ENCODE peak calls at places on chromosomes 11 and 22, in four cellular contexts. R, P, F and Y are unnamed samples.

GRCh38 chr22:37290737-37291136 is 8.4 kb downstream of the CYTH4 start:
- DNase-seq in R (no peak), P (peak), F (no peak), Y (peak)

GRCh38 chr22:22049684-22050083 is 67.1 kb upstream of the TOP3B start:
- DNase-seq in R (no peak), P (no peak), F (no peak), Y (no peak)

GRCh38 chr11:9701799-9702198 is 37.9 kb downstream of the SWAP70 start:
- DNase-seq in R (peak), P (no peak), F (no peak), Y (no peak)

GRCh38 chr11:92801685-92802084 is 167.8 kb upstream of the MTNR1B start:
- DNase-seq in R (no peak), P (no peak), F (no peak), Y (no peak)

GRCh38 chr11:123330071-123330470 is 100.0 kb upstream of the GRAMD1B start:
- DNase-seq in R (no peak), P (no peak), F (no peak), Y (peak)

GRCh38 chr22:40535642-40536041 is 100.9 kb downstream of the MRTFA start:
- DNase-seq in R (no peak), P (no peak), F (no peak), Y (no peak)

GRCh38 chr11:120021391-120021953 is 116.4 kb downstream of the TRIM29 start:
- DNase-seq in R (no peak), P (no peak), F (no peak), Y (no peak)

GRCh38 chr22:39356464-39356863 is 6.7 kb downstream of the SYNGR1 start:
- DNase-seq in R (no peak), P (no peak), F (no peak), Y (no peak)

GRCh38 chr11:62591448-62592215 is at the start of gene TUT1:
- DNase-seq in R (peak), P (peak), F (peak), Y (peak)

GRCh38 chr22:30444632-30445437 is 19.3 kb downstream of the MTFP1 start:
- DNase-seq in R (peak), P (peak), F (no peak), Y (peak)

GRCh38 chr11:94077568-94078293 is 50.9 kb upstream of the PANX1 start:
- DNase-seq in R (no peak), P (no peak), F (no peak), Y (peak)

GRCh38 chr11:108938604-108939003 is 273.7 kb downstream of the DDX10 start:
- DNase-seq in R (no peak), P (peak), F (no peak), Y (no peak)

GRCh38 chr11:103924166-103925013 is 112.0 kb upstream of the DDI1 start:
- DNase-seq in R (peak), P (no peak), F (no peak), Y (no peak)

GRCh38 chr22:44486538-44486937 is 11.5 kb downstream of the RTL6 start:
- DNase-seq in R (no peak), P (no peak), F (no peak), Y (no peak)

GRCh38 chr11:82080160-82080559 is 653.5 kb downstream of the FAM181B start:
- DNase-seq in R (peak), P (peak), F (no peak), Y (peak)

GRCh38 chr11:22338465-22338810 is 257 bp downstream of the SLC17A6 start:
- DNase-seq in R (no peak), P (no peak), F (no peak), Y (no peak)

GRCh38 chr11:44923796-44924195 is 26.9 kb downstream of the TP53I11 start:
- DNase-seq in R (no peak), P (no peak), F (no peak), Y (no peak)

GRCh38 chr11:70713988-70714665 is 315.8 kb downstream of the CTTN start:
- DNase-seq in R (no peak), P (no peak), F (no peak), Y (no peak)

GRCh38 chr11:73239111-73239521 is 21.0 kb downstream of the P2RY2 start:
- DNase-seq in R (no peak), P (no peak), F (peak), Y (no peak)

GRCh38 chr22:38034278-38034882 is 22.8 kb upstream of the PICK1 start:
- DNase-seq in R (peak), P (peak), F (peak), Y (peak)

GRCh38 chr11:134762248-134763029 is 350.4 kb upstream of the B3GAT1 start:
- DNase-seq in R (no peak), P (peak), F (no peak), Y (peak)

GRCh38 chr11:43366597-43367121 is 7.9 kb downstream of the TTC17 start:
- DNase-seq in R (peak), P (peak), F (no peak), Y (peak)

GRCh38 chr11:72813740-72814138 is 472 bp upstream of the ATG16L2 start:
- DNase-seq in R (no peak), P (peak), F (peak), Y (peak)

GRCh38 chr11:3995949-3996554 is 98.5 kb upstream of the RRM1 start:
- DNase-seq in R (peak), P (peak), F (no peak), Y (peak)

GRCh38 chr11:46391578-46392420 is at the start of gene CHRM4:
- DNase-seq in R (no peak), P (peak), F (peak), Y (peak)

GRCh38 chr11:65036931-65037330 is 4.1 kb upstream of the SAC3D1 start:
- DNase-seq in R (no peak), P (no peak), F (no peak), Y (no peak)

GRCh38 chr22:42747701-42748513 is 27.2 kb upstream of the A4GALT start:
- DNase-seq in R (peak), P (peak), F (no peak), Y (peak)

GRCh38 chr11:47186937-47187681 is 875 bp upstream of the PACSIN3 start:
- DNase-seq in R (peak), P (peak), F (peak), Y (peak)

GRCh38 chr22:50608996-50609395 is 8.4 kb downstream of the MAPK8IP2 start:
- DNase-seq in R (no peak), P (no peak), F (no peak), Y (no peak)

GRCh38 chr22:35782504-35782903 is 64.8 kb downstream of the APOL5 start:
- DNase-seq in R (peak), P (no peak), F (no peak), Y (no peak)

GRCh38 chr11:15179167-15179566 is 64.4 kb downstream of the INSC start:
- DNase-seq in R (peak), P (peak), F (no peak), Y (no peak)

GRCh38 chr11:47395225-47396048 is 13.0 kb upstream of the SLC39A13 start:
- DNase-seq in R (no peak), P (no peak), F (no peak), Y (no peak)

GRCh38 chr11:66414120-66414934 is 6.5 kb upstream of the NPAS4 start:
- DNase-seq in R (no peak), P (no peak), F (no peak), Y (no peak)

GRCh38 chr11:117796456-117797428 is at the start of gene DSCAML1:
- DNase-seq in R (no peak), P (no peak), F (no peak), Y (no peak)
- H3K4me3 ChIP-seq in R (no peak), P (no peak), F (peak), Y (no peak)

GRCh38 chr11:2526808-2527381 is 82.1 kb downstream of the KCNQ1 start:
- DNase-seq in R (no peak), P (no peak), F (peak), Y (no peak)
- TF ChIP-seq CTCF in R (no peak), P (no peak), F (no peak), Y (no peak)

GRCh38 chr22:19090183-19090582 is 32.0 kb downstream of the DGCR2 start:
- DNase-seq in R (no peak), P (no peak), F (no peak), Y (no peak)

GRCh38 chr22:19085233-19086043 is 36.8 kb downstream of the DGCR2 start:
- DNase-seq in R (peak), P (peak), F (peak), Y (peak)

GRCh38 chr22:19088866-19089595 is 33.2 kb downstream of the DGCR2 start:
- DNase-seq in R (no peak), P (no peak), F (peak), Y (no peak)

GRCh38 chr22:19086417-19086816 is 35.8 kb downstream of the DGCR2 start:
- DNase-seq in R (no peak), P (no peak), F (peak), Y (no peak)

DNA sequence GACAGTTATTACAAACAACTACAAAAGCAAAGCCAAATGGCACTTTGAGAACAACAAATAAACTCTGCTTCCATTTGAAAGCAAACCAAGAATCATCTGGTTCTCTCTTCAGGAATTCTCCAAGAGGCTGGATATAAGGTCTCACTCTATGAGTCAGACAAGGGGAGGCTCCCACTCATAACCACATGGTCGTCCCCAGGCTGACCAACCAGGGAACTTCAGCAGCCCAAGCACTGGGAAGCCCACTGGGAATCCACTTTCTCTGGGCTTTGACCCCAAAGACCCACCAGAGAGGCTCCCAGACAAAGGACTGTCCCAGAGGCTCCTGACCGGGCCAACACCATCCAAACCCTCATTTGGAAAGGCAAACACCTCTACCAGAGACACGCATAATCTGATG is 35.3 kb downstream of the DGCR2 start:
- DNase-seq in R (peak), P (peak), F (peak), Y (peak)
- H3K4me3 ChIP-seq in R (no peak), P (no peak), F (no peak), Y (no peak)

DNA sequence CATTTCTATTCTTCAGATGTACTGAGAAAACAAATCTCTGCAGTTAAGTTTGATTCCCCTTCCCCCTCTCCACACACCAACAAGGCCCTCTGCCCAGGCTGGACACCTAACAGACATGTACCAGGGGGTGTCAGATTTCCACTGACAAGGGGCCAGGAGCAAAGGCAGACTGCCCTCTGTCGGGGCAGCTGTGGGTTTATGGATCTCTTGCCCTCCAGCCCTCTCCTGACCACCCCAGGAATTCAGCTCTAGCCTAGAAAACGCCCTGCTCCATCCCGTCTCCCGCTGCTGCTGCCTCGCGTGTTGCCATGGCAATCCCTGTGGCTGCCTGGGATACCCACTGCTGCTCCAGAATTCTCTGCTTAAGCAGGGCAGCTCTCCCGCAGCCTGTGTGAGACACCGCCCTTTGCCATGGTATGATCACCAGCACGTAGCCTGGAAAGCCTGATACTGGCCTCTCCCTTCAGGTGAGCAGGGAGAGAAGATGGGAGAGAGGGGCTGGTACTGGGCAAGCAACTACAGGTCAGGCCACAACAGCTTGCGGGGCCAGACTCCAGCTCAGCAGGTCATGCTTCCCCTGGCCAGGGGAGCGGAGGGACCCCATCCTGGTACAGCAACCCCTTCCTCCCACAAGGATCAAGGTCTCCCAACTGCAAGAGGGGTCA is 41.6 kb downstream of the BUD13 start:
- DNase-seq in R (peak), P (no peak), F (no peak), Y (peak)
- TF ChIP-seq CTCF in R (no peak), P (no peak), F (no peak), Y (no peak)

GRCh38 chr11:86202013-86202336 is 42.6 kb upstream of the EED start:
- DNase-seq in R (no peak), P (no peak), F (no peak), Y (no peak)
- H3K4me3 ChIP-seq in R (peak), P (peak), F (peak), Y (peak)

DNA sequence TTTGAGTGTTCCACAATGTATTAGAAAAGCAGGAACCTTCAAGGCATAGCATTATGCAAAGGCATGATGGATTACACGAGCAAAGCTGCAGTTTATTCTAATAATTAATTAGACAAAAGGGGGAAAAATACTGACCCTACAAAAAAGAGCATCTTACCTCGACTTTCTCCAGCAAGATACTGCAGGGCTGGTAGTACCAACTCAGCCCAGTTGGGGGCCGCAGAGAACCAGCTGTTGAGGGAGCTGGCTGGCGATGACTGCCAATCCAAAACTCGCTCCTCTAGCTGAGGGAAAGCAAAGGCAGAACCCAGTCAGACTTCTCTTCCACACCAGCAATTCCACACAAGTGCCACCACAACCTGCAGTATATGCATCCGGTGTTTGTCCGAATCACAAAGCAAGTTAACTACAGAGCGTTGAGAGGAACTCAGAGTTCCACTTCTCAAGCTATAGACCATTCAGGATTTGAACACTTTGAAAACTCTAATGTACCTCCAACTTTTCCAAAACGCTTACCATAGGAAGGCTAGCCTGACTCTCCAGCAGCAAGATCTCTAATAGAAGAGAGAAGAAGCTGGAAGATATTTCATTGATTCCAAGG is 13.7 kb downstream of the NFRKB start:
- DNase-seq in R (peak), P (peak), F (no peak), Y (peak)
- TF ChIP-seq CTCF in R (peak), P (peak), F (no peak), Y (peak)